ENCODE peak calls at places on chromosomes 2 and 18, in seven cellular contexts. A is posterior cingulate gyrus, P is fibroblast of the aortic adventitia, U is left cardiac atrium, V is SHP77 treated with DMSO at 0.1 percent for 48 hours, L is NCI-H1436, I is foreskin fibroblast. J is an unnamed sample.

GRCh38 chr2:44934962-44935853 is 6.3 kb upstream of the SIX3 start:
- DNase-seq in L (no peak), I (no peak), A (no peak), V (no peak), U (no peak), P (no peak), J (no peak)

GRCh38 chr2:23789012-23789411 is 137.9 kb downstream of the ATAD2B start:
- DNase-seq in V (no peak), A (no peak), P (no peak), L (no peak), U (no peak), I (no peak), J (no peak)

GRCh38 chr2:240240017-240240416 is 99.6 kb upstream of the OTOS start:
- DNase-seq in U (no peak), A (no peak), P (no peak), I (no peak), V (no peak), L (no peak), J (no peak)

GRCh38 chr2:61262699-61263098 is 100.7 kb downstream of the C2orf74 start:
- DNase-seq in P (no peak), A (no peak), U (no peak), I (peak; percentile 2), L (no peak), V (no peak), J (no peak)

GRCh38 chr2:204643326-204643725 is 98.1 kb downstream of the PARD3B start:
- DNase-seq in V (no peak), U (no peak), L (no peak), P (peak; percentile 7), A (no peak), I (no peak), J (no peak)

GRCh38 chr2:68449395-68449678 is 17.8 kb downstream of the FBXO48 start:
- DNase-seq in I (no peak), P (no peak), L (no peak), A (no peak), U (no peak), V (no peak), J (no peak)

GRCh38 chr2:110713508-110714362 is 18.6 kb upstream of the ACOXL start:
- DNase-seq in I (no peak), V (no peak), A (no peak), L (no peak), P (no peak), U (no peak), J (peak; percentile 48)

GRCh38 chr2:22375094-22375493 is 1009.9 kb upstream of the KLHL29 start:
- DNase-seq in P (no peak), U (no peak), L (no peak), I (no peak), V (peak; percentile 25), A (no peak), J (no peak)

GRCh38 chr2:229445501-229446294 is 174.6 kb upstream of the PID1 start:
- DNase-seq in V (no peak), L (no peak), U (peak; percentile 39), A (peak; percentile 46), P (peak; percentile 91), I (peak; percentile 59), J (no peak)

GRCh38 chr2:207133862-207134519 is 31.8 kb downstream of the KLF7 start:
- DNase-seq in L (peak; percentile 78), A (no peak), I (peak; percentile 98), U (peak; percentile 80), V (no peak), P (peak; percentile 92), J (peak; percentile 68)

GRCh38 chr18:67363694-67364093 is 152.8 kb downstream of the DSEL start:
- DNase-seq in L (no peak), A (no peak), I (no peak), V (no peak), P (no peak), U (no peak), J (no peak)

GRCh38 chr18:59005266-59005665 is 134.4 kb upstream of the SEC11C start:
- DNase-seq in I (peak; percentile 56), P (peak; percentile 82), V (no peak), L (no peak), U (peak; percentile 65), A (no peak), J (no peak)

GRCh38 chr18:76459687-76460350 is 35.2 kb downstream of the ZNF516 start:
- DNase-seq in V (no peak), A (no peak), P (peak; percentile 100), L (no peak), U (peak; percentile 68), I (peak; percentile 99), J (peak; percentile 98)

J was measured in foreskin keratinocyte.